ENCODE peak calls at places on chromosomes 11 and 22, in four cellular contexts. J is endothelial cell, L is Peyer's patch, Q is DND-41. E is an unnamed sample.

GRCh38 chr11:75325713-75326438 is 25.6 kb downstream of the ARRB1 start:
- DNase-seq in Q (peak), J (no peak), L (peak), E (peak)

GRCh38 chr22:43535336-43535735 is 123.5 kb downstream of the MPPED1 start:
- DNase-seq in L (peak), J (no peak), Q (no peak), E (no peak)

GRCh38 chr11:17548444-17548843 is 1.4 kb downstream of the OTOG start:
- DNase-seq in Q (no peak), L (no peak), J (no peak), E (no peak)

GRCh38 chr11:118503216-118503615 is 24.1 kb upstream of the TTC36 start:
- DNase-seq in J (no peak), L (no peak), Q (no peak), E (no peak)

GRCh38 chr22:42879371-42880021 is 22.4 kb upstream of the ARFGAP3 start:
- DNase-seq in J (no peak), Q (no peak), L (no peak), E (no peak)

GRCh38 chr11:103863497-103863896 is 172.9 kb upstream of the DDI1 start:
- DNase-seq in L (no peak), Q (no peak), J (no peak), E (no peak)

GRCh38 chr11:43576834-43577521 is 103.6 kb upstream of the HSD17B12 start:
- DNase-seq in Q (peak), J (peak), L (no peak), E (peak)

GRCh38 chr11:115887316-115887715 is 383.1 kb upstream of the CADM1 start:
- DNase-seq in L (no peak), Q (no peak), J (no peak), E (no peak)

GRCh38 chr11:35305670-35306382 is 113.5 kb downstream of the SLC1A2 start:
- DNase-seq in Q (peak), L (peak), J (peak), E (peak)

GRCh38 chr22:49201046-49201970 is 626.4 kb downstream of the BRD1 start:
- DNase-seq in J (no peak), L (peak), Q (no peak), E (no peak)

GRCh38 chr11:61955031-61955415 is 4.9 kb downstream of the BEST1 start:
- DNase-seq in Q (no peak), J (peak), L (peak), E (no peak)

GRCh38 chr11:95485115-95485900 is 254.3 kb upstream of the SESN3 start:
- DNase-seq in J (no peak), Q (no peak), L (no peak), E (no peak)

GRCh38 chr11:47104337-47104950 is 72.2 kb downstream of the ARFGAP2 start:
- DNase-seq in Q (no peak), J (no peak), L (no peak), E (no peak)

GRCh38 chr11:9130297-9130696 is 38.9 kb upstream of the SCUBE2 start:
- DNase-seq in Q (no peak), L (no peak), J (no peak), E (no peak)

GRCh38 chr11:77191823-77192495 is 63.9 kb downstream of the MYO7A start:
- DNase-seq in L (peak), Q (peak), J (peak), E (peak)

GRCh38 chr11:77191429-77191822 is 63.4 kb downstream of the MYO7A start:
- DNase-seq in J (no peak), L (no peak), Q (no peak), E (no peak)

GRCh38 chr11:77189588-77190210 is 61.7 kb downstream of the MYO7A start:
- DNase-seq in Q (no peak), L (no peak), J (no peak), E (no peak)

GRCh38 chr11:77188912-77189491 is 61.0 kb downstream of the MYO7A start:
- DNase-seq in L (peak), J (no peak), Q (no peak), E (no peak)

DNA sequence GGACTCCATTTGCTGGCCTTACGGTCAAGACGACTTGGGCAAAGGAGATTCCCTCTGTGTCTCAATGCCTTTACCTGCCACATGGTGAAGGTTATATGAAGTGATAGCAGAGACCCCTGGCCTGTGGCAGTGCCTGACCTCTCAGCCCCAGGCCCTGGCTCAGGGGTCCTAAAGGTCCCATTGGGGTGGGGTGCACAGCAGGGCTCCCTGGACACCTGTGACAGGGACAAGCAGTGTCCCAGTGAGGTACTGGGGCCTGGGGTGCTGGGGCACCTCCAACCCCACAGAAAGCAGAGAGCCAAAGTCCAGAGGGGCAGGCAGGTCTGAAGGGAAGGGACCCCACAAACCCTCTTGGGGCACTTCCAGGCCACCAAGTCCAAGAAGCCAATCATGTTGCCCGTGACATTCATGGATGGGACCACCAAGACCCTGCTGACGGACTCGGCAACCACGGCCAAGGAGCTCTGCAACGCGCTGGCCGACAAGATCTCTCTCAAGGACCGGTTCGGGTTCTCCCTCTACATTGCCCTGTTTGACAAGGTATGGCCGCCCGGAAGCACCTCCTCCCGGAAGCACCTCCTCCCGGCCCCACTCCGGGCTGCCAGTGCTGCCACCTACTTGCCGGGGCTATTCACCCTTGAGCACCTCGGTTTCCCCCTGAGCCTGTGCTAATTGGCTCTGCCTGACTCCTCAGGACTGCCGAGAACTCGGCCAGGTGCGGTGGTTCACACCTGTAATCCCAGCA is 62.5 kb downstream of the MYO7A start:
- DNase-seq in L (no peak), J (no peak), Q (no peak), E (no peak)
- TF ChIP-seq CTCF in L (no peak), J (no peak), Q (no peak), E (no peak)

GRCh38 chr11:64317961-64318693 is at the start of gene PRDX5:
- DNase-seq in L (peak), Q (peak), J (peak), E (peak)
- TF ChIP-seq CTCF in L (peak), Q (peak), J (no peak), E (peak)

GRCh38 chr11:117200813-117201515 is 1.8 kb downstream of the TAGLN start:
- DNase-seq in Q (no peak), J (no peak), L (no peak), E (no peak)
- TF ChIP-seq CTCF in Q (no peak), J (no peak), L (no peak), E (no peak)

GRCh38 chr11:3223932-3224729 is 5.5 kb upstream of the MRGPRG start:
- DNase-seq in Q (peak), L (no peak), J (no peak), E (no peak)
- TF ChIP-seq CTCF in Q (no peak), L (no peak), J (no peak), E (no peak)

GRCh38 chr11:93464938-93465337 is 78.3 kb downstream of the SMCO4 start:
- DNase-seq in Q (no peak), L (no peak), J (no peak), E (no peak)
- TF ChIP-seq CTCF in Q (no peak), L (no peak), J (no peak), E (no peak)

GRCh38 chr11:125262825-125263218 is 98.3 kb downstream of the PKNOX2 start:
- DNase-seq in J (no peak), Q (no peak), L (no peak), E (no peak)
- TF ChIP-seq CTCF in J (no peak), Q (no peak), L (no peak), E (no peak)

GRCh38 chr11:121323208-121323607 is 30.6 kb downstream of the SC5D start:
- DNase-seq in Q (no peak), J (no peak), L (no peak), E (no peak)

GRCh38 chr11:121326230-121326629 is 33.7 kb downstream of the SC5D start:
- DNase-seq in L (no peak), J (no peak), Q (no peak), E (no peak)

GRCh38 chr11:121318848-121319834 is 26.6 kb downstream of the SC5D start:
- DNase-seq in J (peak), L (peak), Q (peak), E (peak)

DNA sequence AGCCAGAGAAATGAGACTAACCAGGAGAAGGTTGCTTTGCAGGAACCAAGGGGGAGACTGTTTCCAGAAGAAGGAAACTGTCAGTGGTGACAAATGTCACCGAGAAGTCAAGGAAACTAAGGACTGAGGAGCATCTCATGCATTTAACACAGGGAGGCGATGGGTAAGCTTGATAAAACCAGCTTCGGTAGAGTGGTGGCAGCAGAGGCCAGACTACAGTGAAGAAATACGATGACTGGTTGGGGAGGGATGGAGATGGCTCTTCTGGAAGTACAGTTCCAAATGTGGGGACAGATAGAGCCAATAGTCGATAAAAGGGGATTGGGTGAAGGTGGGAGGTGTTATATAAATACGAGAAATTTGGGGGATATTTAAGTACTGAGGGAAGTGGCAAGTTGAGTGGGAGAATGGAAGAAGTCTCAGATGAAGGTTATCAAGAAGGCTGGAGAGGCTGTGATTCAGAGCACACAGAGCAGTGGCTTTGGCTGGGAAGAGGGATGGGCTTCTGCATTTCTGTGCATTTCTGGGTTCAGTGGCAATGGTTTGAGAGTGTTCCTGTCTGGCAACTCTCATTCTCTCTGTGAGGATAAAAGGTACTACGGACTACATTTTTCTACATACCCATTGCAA is 29.2 kb downstream of the SC5D start:
- DNase-seq in L (peak), J (no peak), Q (peak), E (peak)
- TF ChIP-seq CTCF in L (peak), J (no peak), Q (peak), E (no peak)

DNA sequence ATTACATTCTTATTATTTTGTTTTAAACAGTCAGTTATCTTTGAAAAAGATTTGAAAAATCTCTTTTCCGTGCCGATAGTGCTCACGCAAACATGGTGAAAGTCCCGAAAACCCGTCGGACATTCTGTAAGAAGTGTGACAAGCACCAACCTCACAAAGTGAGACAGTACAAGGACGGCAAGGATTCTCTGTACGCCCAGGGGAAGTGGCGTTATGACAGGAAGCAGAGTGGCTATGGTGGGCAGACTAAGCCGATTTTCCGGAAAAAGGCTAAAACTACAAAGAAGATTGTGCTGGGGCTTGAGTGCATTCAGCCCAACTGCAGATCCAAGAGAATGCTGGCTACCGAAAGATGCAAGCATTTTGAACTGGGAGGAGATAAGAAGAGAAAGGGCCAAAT is 28.7 kb upstream of the CTSD start:
- DNase-seq in Q (peak), L (no peak), J (no peak), E (peak)
- TF ChIP-seq CTCF in Q (no peak), L (no peak), J (no peak), E (no peak)

DNA sequence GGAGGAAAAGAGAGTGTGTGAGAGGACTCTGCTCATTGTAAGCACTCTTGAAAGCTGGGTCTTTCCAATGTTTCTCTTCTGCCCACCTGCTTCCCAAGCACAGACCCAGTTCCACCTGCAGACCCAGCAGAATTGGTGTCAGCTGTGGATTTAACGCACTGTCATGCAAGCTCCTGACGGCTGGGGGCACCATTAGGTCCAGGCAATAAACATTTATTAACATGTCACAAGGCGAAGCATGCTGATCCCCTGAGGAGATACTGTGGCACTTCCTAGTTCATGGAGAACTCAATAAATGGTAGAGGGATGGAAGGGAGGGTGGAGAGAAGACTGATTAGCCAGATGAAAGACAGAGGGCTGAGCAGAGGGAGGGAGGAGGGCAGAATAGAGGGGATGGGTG is 68.3 kb upstream of the TSPAN18 start:
- DNase-seq in J (peak), Q (no peak), L (no peak), E (peak)
- TF ChIP-seq CTCF in J (peak), Q (no peak), L (no peak), E (no peak)